ENCODE peak calls at places on chromosomes 2 and 18, in four cellular contexts. H is GM12878, J is K562, A is H1. L is an unnamed sample.

GRCh38 chr18:59005266-59005665 is 134.4 kb upstream of the SEC11C start:
- DNase-seq in H (no peak), A (peak), J (no peak), L (no peak)

GRCh38 chr2:143321994-143322393 is 192.8 kb downstream of the ARHGAP15 start:
- DNase-seq in H (no peak), J (peak), A (no peak), L (no peak)

GRCh38 chr2:195586062-195586713 is 70.8 kb upstream of the SLC39A10 start:
- DNase-seq in A (no peak), H (no peak), J (no peak), L (no peak)

GRCh38 chr2:167478196-167478595 is 589.9 kb downstream of the XIRP2 start:
- DNase-seq in H (no peak), J (no peak), A (no peak), L (peak)

GRCh38 chr2:220104871-220105351 is 477.5 kb downstream of the SLC4A3 start:
- DNase-seq in H (no peak), J (peak), A (no peak), L (no peak)

GRCh38 chr2:46179037-46179621 is 118.1 kb upstream of the EPAS1 start:
- DNase-seq in H (peak), A (no peak), J (peak), L (no peak)

GRCh38 chr2:78892310-78892709 is 133.2 kb upstream of the REG3G start:
- DNase-seq in J (no peak), A (no peak), H (no peak), L (no peak)

GRCh38 chr18:37578182-37578678 is 12.6 kb upstream of the CELF4 start:
- DNase-seq in A (no peak), H (no peak), J (no peak), L (no peak)

GRCh38 chr18:985301-985700 is 80.6 kb downstream of the ADCYAP1 start:
- DNase-seq in A (no peak), H (no peak), J (no peak), L (no peak)

GRCh38 chr2:189014426-189015138 is 40.4 kb downstream of the COL3A1 start:
- DNase-seq in J (no peak), H (no peak), A (no peak), L (no peak)
- TF ChIP-seq EP300 in J (no peak), H (no peak), A (no peak), L (no peak)

GRCh38 chr18:6626457-6626856 is 103.1 kb upstream of the ARHGAP28 start:
- DNase-seq in A (no peak), J (no peak), H (no peak), L (no peak)

GRCh38 chr18:6627621-6628020 is 101.9 kb upstream of the ARHGAP28 start:
- DNase-seq in A (no peak), H (no peak), J (no peak), L (no peak)

GRCh38 chr18:6633370-6633769 is 96.1 kb upstream of the ARHGAP28 start:
- DNase-seq in H (no peak), J (no peak), A (peak), L (no peak)

GRCh38 chr18:6628189-6628588 is 101.3 kb upstream of the ARHGAP28 start:
- DNase-seq in J (no peak), H (no peak), A (no peak), L (no peak)

DNA sequence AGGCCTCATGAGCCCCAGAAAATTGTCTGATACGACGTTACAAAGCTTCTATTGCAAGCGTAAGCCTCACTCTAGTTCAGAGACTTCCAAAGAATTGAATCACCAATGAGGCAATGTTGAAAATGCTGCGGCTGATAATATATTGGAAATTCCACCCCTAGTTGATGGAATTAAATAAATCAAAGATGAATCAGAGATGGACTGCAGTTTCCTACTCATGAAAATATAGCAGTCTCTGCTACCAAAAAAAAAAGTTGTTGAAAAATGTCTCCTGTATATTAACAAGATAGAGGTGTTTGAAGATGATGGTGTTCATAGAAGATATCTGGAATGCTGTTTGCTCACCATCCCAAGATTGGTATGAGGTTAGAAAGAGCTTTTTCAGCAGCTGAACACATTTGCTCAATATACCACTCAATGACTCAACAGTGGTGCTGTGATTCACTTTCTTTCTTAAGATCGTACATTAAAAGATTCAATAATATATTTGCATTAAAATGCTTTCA is 99.8 kb upstream of the ARHGAP28 start:
- DNase-seq in J (no peak), A (no peak), H (no peak), L (no peak)
- TF ChIP-seq ATF3 in J (no peak), A (no peak), H (no peak), L (no peak)

DNA sequence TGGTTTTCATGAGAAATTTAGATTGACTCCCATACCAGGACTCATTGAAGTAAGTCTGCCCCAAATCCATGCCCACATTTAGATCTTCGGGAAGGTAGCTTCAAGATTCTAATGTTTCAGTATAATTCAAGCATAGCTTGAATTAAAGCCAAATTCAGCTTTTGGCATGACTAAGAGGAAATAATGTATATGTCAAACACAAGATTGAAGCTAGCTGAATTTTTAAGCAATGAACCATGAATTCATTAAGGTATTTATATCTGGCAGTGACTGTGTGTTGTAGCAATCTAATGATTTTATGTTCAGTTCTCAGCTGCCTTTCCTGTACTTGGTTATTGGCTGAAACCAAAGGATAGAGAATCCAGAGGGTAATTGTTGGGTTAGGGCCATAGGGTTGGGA is 118.8 kb upstream of the FN1 start:
- DNase-seq in J (no peak), A (no peak), H (no peak), L (no peak)
- TF ChIP-seq EP300 in J (no peak), A (no peak), H (no peak), L (no peak)

GRCh38 chr2:154720642-154721041 is 22.1 kb downstream of the KCNJ3 start:
- DNase-seq in H (no peak), J (no peak), A (no peak), L (no peak)
- TF ChIP-seq ATF3 in H (no peak), J (no peak), A (no peak), L (no peak)

DNA sequence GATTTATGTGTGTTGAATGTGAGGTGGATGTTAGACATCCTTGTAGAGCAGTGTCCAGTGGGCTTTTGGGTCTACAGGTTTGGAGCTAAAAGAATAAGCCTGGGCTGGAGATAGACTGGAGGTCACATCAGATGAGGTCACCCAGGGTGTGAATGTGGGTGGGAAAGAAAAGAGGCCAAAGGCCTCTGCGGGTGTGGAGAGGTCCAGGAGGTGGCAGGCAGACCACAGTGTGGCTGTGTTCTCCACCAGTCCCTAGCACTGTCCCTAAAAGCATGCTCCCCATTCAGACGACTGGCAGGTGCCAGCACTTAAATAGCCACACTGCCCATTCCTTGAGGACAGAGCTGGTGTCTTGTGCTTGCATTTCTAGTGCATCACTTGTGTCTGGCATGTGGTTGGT is 4.1 kb downstream of the ATG4B start:
- DNase-seq in H (no peak), J (peak), A (no peak), L (peak)
- TF ChIP-seq EP300 in H (no peak), J (no peak), A (no peak), L (no peak)

DNA sequence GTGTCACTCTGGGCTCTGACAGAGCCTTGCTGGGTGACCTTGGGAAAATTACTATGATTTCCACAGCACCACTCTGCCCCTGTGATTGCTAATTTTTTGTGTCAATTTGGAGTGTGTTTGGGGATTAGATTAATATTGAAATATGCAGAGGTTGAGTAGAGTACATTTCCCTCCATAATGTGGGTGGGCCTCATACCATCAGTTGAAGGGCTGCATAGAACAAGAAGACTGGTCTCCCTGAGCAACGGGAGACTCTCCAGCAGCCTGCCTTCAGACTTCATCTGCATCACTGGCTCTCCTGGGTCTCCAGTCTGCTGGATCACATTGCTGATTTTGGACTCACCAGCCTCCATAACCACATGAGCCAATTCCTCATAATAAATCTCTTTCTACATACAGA is 313.7 kb downstream of the TNS1 start:
- DNase-seq in A (no peak), J (no peak), H (no peak), L (no peak)
- TF ChIP-seq ATF3 in A (no peak), J (no peak), H (no peak), L (no peak)

L was measured in HepG2.